ENCODE peak calls at places on chromosome 15, in six cellular contexts. I is KG1; G is mesendoderm; Y is AG09309; X is stimulated activated CD8-positive, alpha-beta memory T cell treated with anti-CD3 and anti-CD28 coated beads, Interleukin-2, amount 100 ng/mL, for 48 hours; F is upper lobe of left lung. P is an unnamed sample.

GRCh38 chr15:68227806-68228142 is 1.8 kb downstream of the CLN6 start:
- DNase-seq in I (no peak), G (no peak), Y (no peak), X (no peak), F (no peak), P (peak)

GRCh38 chr15:50265620-50266019 is at the start of gene HDC:
- DNase-seq in I (no peak), G (no peak), Y (no peak), X (no peak), F (peak), P (no peak)

GRCh38 chr15:66133247-66133646 is 120.3 kb downstream of the MEGF11 start:
- DNase-seq in I (no peak), G (no peak), Y (no peak), X (no peak), F (no peak), P (no peak)

GRCh38 chr15:68584704-68585573 is 6.1 kb downstream of the CORO2B start:
- DNase-seq in I (no peak), G (no peak), Y (no peak), X (no peak), F (peak), P (no peak)

GRCh38 chr15:82051664-82052063 is 5.8 kb upstream of the MEX3B start:
- DNase-seq in I (no peak), G (no peak), Y (no peak), X (no peak), F (no peak), P (no peak)

GRCh38 chr15:99507016-99507731 is 58.6 kb upstream of the MEF2A start:
- DNase-seq in I (no peak), G (no peak), Y (no peak), X (no peak), F (no peak), P (no peak)

GRCh38 chr15:70047386-70048195 is 50.1 kb downstream of the TLE3 start:
- DNase-seq in I (no peak), G (no peak), Y (no peak), X (no peak), F (no peak), P (peak)

GRCh38 chr15:64894395-64895056 is 17.2 kb upstream of the ANKDD1A start:
- DNase-seq in I (no peak), G (peak), Y (no peak), X (peak), F (peak), P (peak)

GRCh38 chr15:57890351-57890750 is 175.2 kb downstream of the ALDH1A2 start:
- DNase-seq in I (no peak), G (peak), Y (no peak), X (no peak), F (no peak), P (no peak)

GRCh38 chr15:89171136-89172072 is 50.0 kb downstream of the RLBP1 start:
- DNase-seq in I (no peak), G (peak), Y (no peak), X (peak), F (no peak), P (no peak)

GRCh38 chr15:68614621-68615035 is 35.8 kb downstream of the CORO2B start:
- DNase-seq in I (no peak), G (peak), Y (no peak), X (no peak), F (peak), P (no peak)

GRCh38 chr15:62828364-62828763 is 214.2 kb upstream of the TPM1 start:
- DNase-seq in I (no peak), G (no peak), Y (no peak), X (no peak), F (no peak), P (no peak)

GRCh38 chr15:31483924-31484368 is 157.3 kb downstream of the KLF13 start:
- DNase-seq in I (no peak), G (peak), Y (no peak), X (no peak), F (peak), P (no peak)

GRCh38 chr15:44188810-44189209 is 6.3 kb downstream of the FRMD5 start:
- DNase-seq in I (no peak), G (no peak), Y (no peak), X (no peak), F (no peak), P (no peak)

GRCh38 chr15:91790826-91791225 is 62.7 kb upstream of the SLCO3A1 start:
- DNase-seq in I (no peak), G (no peak), Y (no peak), X (no peak), F (no peak), P (no peak)

GRCh38 chr15:58546635-58547627 is 115.1 kb downstream of the LIPC start:
- DNase-seq in I (no peak), G (peak), Y (peak), X (no peak), F (no peak), P (no peak)

GRCh38 chr15:69074011-69074842 is 59.7 kb downstream of the NOX5 start:
- DNase-seq in I (no peak), G (peak), Y (no peak), X (no peak), F (peak), P (peak)

GRCh38 chr15:74815121-74815933 is 2.7 kb downstream of the LMAN1L start:
- DNase-seq in I (no peak), G (no peak), Y (no peak), X (no peak), F (no peak), P (no peak)

GRCh38 chr15:66766282-66767228 is 64.5 kb downstream of the SMAD6 start:
- DNase-seq in I (no peak), G (no peak), Y (peak), X (no peak), F (no peak), P (no peak)

GRCh38 chr15:74821091-74821789 is 5.2 kb upstream of the CPLX3 start:
- DNase-seq in I (no peak), G (peak), Y (no peak), X (no peak), F (no peak), P (no peak)

GRCh38 chr15:92101706-92102434 is 248.4 kb downstream of the SLCO3A1 start:
- DNase-seq in I (no peak), G (no peak), Y (no peak), X (no peak), F (no peak), P (no peak)

GRCh38 chr15:60479361-60479684 is 381 bp upstream of the ICE2 start:
- DNase-seq in I (no peak), G (no peak), Y (no peak), X (no peak), F (no peak), P (no peak)